ENCODE peak calls at places on chromosomes 4 and X, in seven cellular contexts. J is HCT116, P is SK-N-SH, Y is HepG2, E is K562, A is GM12878, K is GM23338. U is an unnamed sample.

GRCh38 chrX:47316276-47317025 is 53.9 kb upstream of the ZNF157 start:
- DNase-seq in J (no peak), P (peak; percentile 34), Y (no peak), E (no peak), A (no peak), K (peak; percentile 90), U (no peak)

GRCh38 chrX:127459784-127460183 is 592.4 kb downstream of the ACTRT1 start:
- DNase-seq in J (no peak), P (no peak), Y (no peak), E (no peak), A (no peak), K (peak; percentile 29), U (no peak)

GRCh38 chrX:8455600-8455999 is 9.0 kb upstream of the VCX3B start:
- DNase-seq in J (no peak), P (no peak), Y (no peak), E (no peak), A (no peak), K (peak; percentile 5), U (no peak)

GRCh38 chrX:16416588-16416987 is 233.4 kb upstream of the S100G start:
- DNase-seq in J (no peak), P (no peak), Y (no peak), E (no peak), A (no peak), K (no peak), U (no peak)

GRCh38 chr4:30989508-30989907 is 269.3 kb downstream of the PCDH7 start:
- DNase-seq in J (no peak), P (no peak), Y (no peak), E (no peak), A (no peak), K (no peak), U (no peak)

GRCh38 chr4:30454504-30454903 is 265.7 kb upstream of the PCDH7 start:
- DNase-seq in J (no peak), P (no peak), Y (no peak), E (no peak), A (no peak), K (no peak), U (no peak)

GRCh38 chr4:76194325-76194724 is 19.3 kb downstream of the SCARB2 start:
- DNase-seq in J (no peak), P (no peak), Y (no peak), E (no peak), A (no peak), K (no peak), U (no peak)

GRCh38 chr4:186701273-186701672 is 22.4 kb downstream of the FAT1 start:
- DNase-seq in J (no peak), P (no peak), Y (peak; percentile 62), E (no peak), A (no peak), K (peak; percentile 91), U (no peak)

GRCh38 chrX:82757614-82758013 is 750.5 kb upstream of the POU3F4 start:
- DNase-seq in J (no peak), P (no peak), Y (no peak), E (no peak), A (no peak), K (no peak), U (no peak)

GRCh38 chr4:5707366-5708133 is 809 bp downstream of the EVC2 start:
- DNase-seq in J (no peak), P (no peak), Y (no peak), E (no peak), A (no peak), K (no peak), U (no peak)

GRCh38 chr4:104693601-104694201 is 199.0 kb upstream of the CXXC4 start:
- DNase-seq in J (peak; percentile 26), P (peak; percentile 11), Y (peak; percentile 10), E (no peak), A (no peak), K (peak; percentile 27), U (no peak)

GRCh38 chr4:77777135-77777777 is 41.9 kb downstream of the CNOT6L start:
- DNase-seq in J (no peak), P (peak; percentile 7), Y (no peak), E (no peak), A (no peak), K (no peak), U (no peak)

GRCh38 chr4:14513471-14513870 is 488.8 kb upstream of the CPEB2 start:
- DNase-seq in J (no peak), P (no peak), Y (no peak), E (no peak), A (no peak), K (no peak), U (no peak)

GRCh38 chr4:139663561-139664138 is 2.0 kb upstream of the MGST2 start:
- DNase-seq in J (no peak), P (no peak), Y (no peak), E (no peak), A (no peak), K (no peak), U (no peak)

GRCh38 chr4:66972087-66972486 is 573.2 kb downstream of the CENPC start:
- DNase-seq in J (no peak), P (no peak), Y (no peak), E (no peak), A (no peak), K (peak; percentile 20), U (no peak)

GRCh38 chr4:88531549-88531948 is 8.0 kb upstream of the PYURF start:
- DNase-seq in J (no peak), P (no peak), Y (no peak), E (no peak), A (no peak), K (no peak), U (no peak)

GRCh38 chr4:88533088-88533790 is 9.7 kb upstream of the PYURF start:
- DNase-seq in J (no peak), P (no peak), Y (no peak), E (no peak), A (no peak), K (peak; percentile 54), U (no peak)

GRCh38 chr4:88526221-88526815 is 2.7 kb upstream of the PYURF start:
- DNase-seq in J (no peak), P (peak; percentile 18), Y (no peak), E (peak; percentile 22), A (no peak), K (peak; percentile 42), U (no peak)

GRCh38 chr4:88527787-88528186 is 4.2 kb upstream of the PYURF start:
- DNase-seq in J (no peak), P (no peak), Y (no peak), E (no peak), A (peak; percentile 56), K (no peak), U (no peak)

GRCh38 chr4:88528861-88529260 is 5.3 kb upstream of the PYURF start:
- DNase-seq in J (no peak), P (no peak), Y (no peak), E (no peak), A (no peak), K (no peak), U (no peak)
- TF ChIP-seq CTCF in J (no peak), P (peak; percentile 47), Y (no peak), E (no peak), A (no peak), K (no peak), U (peak; percentile 22)

GRCh38 chr4:19614171-19614570 is 637.5 kb upstream of the SLIT2 start:
- DNase-seq in J (no peak), P (no peak), Y (no peak), E (no peak), A (no peak), K (no peak), U (no peak)

GRCh38 chr4:19615086-19615689 is 636.5 kb upstream of the SLIT2 start:
- DNase-seq in J (no peak), P (no peak), Y (no peak), E (no peak), A (no peak), K (no peak), U (no peak)
- TF ChIP-seq REST in J (no peak), P (no peak), Y (no peak), E (no peak), A (no peak), K (no peak), U (no peak)

DNA sequence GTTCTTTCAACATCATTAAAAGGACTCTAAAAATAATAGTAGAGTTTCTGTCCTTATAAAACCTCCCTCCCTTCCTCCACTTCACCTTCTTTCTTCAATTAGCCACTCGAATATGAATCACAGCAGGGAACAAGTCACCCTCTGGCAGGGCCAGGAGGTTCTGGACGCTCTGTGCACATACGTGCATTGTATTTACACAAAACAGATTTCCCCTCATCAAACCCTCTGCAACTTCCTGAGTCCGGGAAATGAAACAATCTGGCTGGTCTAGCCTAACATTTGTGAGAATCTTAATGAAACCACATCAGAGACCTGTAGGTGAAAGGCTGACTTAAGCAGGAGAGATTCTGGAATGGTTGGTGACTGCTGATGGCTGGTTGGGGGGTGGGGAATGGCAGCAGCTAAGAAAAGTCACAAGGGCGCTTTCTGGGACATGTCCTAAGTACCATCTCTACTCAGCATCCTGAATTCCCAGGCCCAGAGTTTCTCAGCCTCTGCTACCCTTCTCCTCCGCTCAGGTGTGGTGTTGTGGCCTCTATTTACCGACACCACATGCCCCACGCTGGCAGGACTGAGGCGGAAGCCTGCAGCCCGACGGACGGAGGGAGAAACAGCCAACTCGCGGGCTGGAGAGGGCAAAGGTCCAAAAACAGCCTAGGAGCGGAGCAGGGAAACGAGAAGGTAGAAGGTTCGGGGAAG is 1.0 kb downstream of the ZDHHC9 start:
- DNase-seq in J (no peak), P (peak; percentile 18), Y (peak; percentile 21), E (no peak), A (no peak), K (peak; percentile 30), U (no peak)
- TF ChIP-seq POLR2AphosphoS5 in J (no peak), P (no peak), Y (no peak), E (no peak), A (no peak), K (no peak), U (no peak)

GRCh38 chr4:57308301-57308700 is 198.1 kb upstream of the IGFBP7 start:
- DNase-seq in J (no peak), P (no peak), Y (no peak), E (no peak), A (no peak), K (no peak), U (no peak)

GRCh38 chr4:57305836-57306235 is 195.7 kb upstream of the IGFBP7 start:
- DNase-seq in J (no peak), P (no peak), Y (no peak), E (no peak), A (no peak), K (no peak), U (no peak)

GRCh38 chr4:57303012-57303751 is 193.0 kb upstream of the IGFBP7 start:
- DNase-seq in J (no peak), P (no peak), Y (no peak), E (no peak), A (no peak), K (no peak), U (no peak)
- TF ChIP-seq CTCF in J (no peak), P (no peak), Y (no peak), E (no peak), A (no peak), K (peak; percentile 60), U (no peak)